ENCODE peak calls at places on chromosomes 6 and 20, in six cellular contexts. One of them, this sample, is unnamed.

GRCh38 chr6:66128238-66128637 is 421.2 kb upstream of the EYS start:
- DNase-seq in tibial nerve: no peak
- DNase-seq in AG04450: no peak
- DNase-seq in SK-N-SH: no peak
- DNase-seq in mammary epithelial cell: no peak
- DNase-seq in gastrocnemius medialis: no peak
- DNase-seq in this sample: no peak

GRCh38 chr20:63651942-63652191 is 1.4 kb downstream of the STMN3 start:
- DNase-seq in tibial nerve: no peak
- DNase-seq in AG04450: no peak
- DNase-seq in SK-N-SH: peak; percentile 51
- DNase-seq in mammary epithelial cell: no peak
- DNase-seq in gastrocnemius medialis: no peak
- DNase-seq in this sample: no peak

GRCh38 chr20:51204794-51205193 is 181.9 kb upstream of the KCNG1 start:
- DNase-seq in tibial nerve: no peak
- DNase-seq in AG04450: no peak
- DNase-seq in SK-N-SH: peak; percentile 55
- DNase-seq in mammary epithelial cell: no peak
- DNase-seq in gastrocnemius medialis: no peak
- DNase-seq in this sample: no peak

GRCh38 chr6:15882915-15883314 is 220.1 kb upstream of the DTNBP1 start:
- DNase-seq in tibial nerve: no peak
- DNase-seq in AG04450: no peak
- DNase-seq in SK-N-SH: peak; percentile 52
- DNase-seq in mammary epithelial cell: no peak
- DNase-seq in gastrocnemius medialis: no peak
- DNase-seq in this sample: no peak

GRCh38 chr20:16205505-16205904 is 367.7 kb downstream of the KIF16B start:
- DNase-seq in tibial nerve: no peak
- DNase-seq in AG04450: no peak
- DNase-seq in SK-N-SH: no peak
- DNase-seq in mammary epithelial cell: no peak
- DNase-seq in gastrocnemius medialis: no peak
- DNase-seq in this sample: no peak

GRCh38 chr20:11499235-11499634 is 418.5 kb upstream of the BTBD3 start:
- DNase-seq in tibial nerve: no peak
- DNase-seq in AG04450: no peak
- DNase-seq in SK-N-SH: no peak
- DNase-seq in mammary epithelial cell: no peak
- DNase-seq in gastrocnemius medialis: no peak
- DNase-seq in this sample: no peak

GRCh38 chr20:46767127-46767761 is 57.8 kb downstream of the SLC2A10 start:
- DNase-seq in tibial nerve: no peak
- DNase-seq in AG04450: no peak
- DNase-seq in SK-N-SH: peak; percentile 43
- DNase-seq in mammary epithelial cell: peak; percentile 36
- DNase-seq in gastrocnemius medialis: no peak
- DNase-seq in this sample: no peak

GRCh38 chr20:37849169-37849568 is 53.8 kb upstream of the VSTM2L start:
- DNase-seq in tibial nerve: no peak
- DNase-seq in AG04450: no peak
- DNase-seq in SK-N-SH: no peak
- DNase-seq in mammary epithelial cell: no peak
- DNase-seq in gastrocnemius medialis: no peak
- DNase-seq in this sample: no peak

GRCh38 chr20:57450419-57450818 is 59.2 kb downstream of the RBM38 start:
- DNase-seq in tibial nerve: no peak
- DNase-seq in AG04450: no peak
- DNase-seq in SK-N-SH: peak; percentile 92
- DNase-seq in mammary epithelial cell: no peak
- DNase-seq in gastrocnemius medialis: no peak
- DNase-seq in this sample: peak; percentile 89

GRCh38 chr6:157029980-157030690 is 253.0 kb downstream of the ARID1B start:
- DNase-seq in tibial nerve: no peak
- DNase-seq in AG04450: no peak
- DNase-seq in SK-N-SH: no peak
- DNase-seq in mammary epithelial cell: peak; percentile 90
- DNase-seq in gastrocnemius medialis: no peak
- DNase-seq in this sample: no peak

GRCh38 chr20:47576516-47577033 is 74.9 kb downstream of the NCOA3 start:
- DNase-seq in tibial nerve: no peak
- DNase-seq in AG04450: peak; percentile 65
- DNase-seq in SK-N-SH: peak; percentile 72
- DNase-seq in mammary epithelial cell: peak; percentile 78
- DNase-seq in gastrocnemius medialis: no peak
- DNase-seq in this sample: peak; percentile 71

GRCh38 chr20:1861996-1862664 is 33.1 kb upstream of the SIRPA start:
- DNase-seq in tibial nerve: no peak
- DNase-seq in AG04450: no peak
- DNase-seq in SK-N-SH: no peak
- DNase-seq in mammary epithelial cell: no peak
- DNase-seq in gastrocnemius medialis: no peak
- DNase-seq in this sample: no peak

GRCh38 chr6:135665935-135666334 is 168.4 kb upstream of the AHI1 start:
- DNase-seq in tibial nerve: no peak
- DNase-seq in AG04450: no peak
- DNase-seq in SK-N-SH: no peak
- DNase-seq in mammary epithelial cell: peak; percentile 20
- DNase-seq in gastrocnemius medialis: no peak
- DNase-seq in this sample: no peak

GRCh38 chr6:11429577-11429976 is 108.0 kb upstream of the TMEM170B start:
- DNase-seq in tibial nerve: no peak
- DNase-seq in AG04450: no peak
- DNase-seq in SK-N-SH: no peak
- DNase-seq in mammary epithelial cell: no peak
- DNase-seq in gastrocnemius medialis: no peak
- DNase-seq in this sample: no peak

GRCh38 chr6:158711264-158711663 is 61.4 kb downstream of the SYTL3 start:
- DNase-seq in tibial nerve: no peak
- DNase-seq in AG04450: peak; percentile 86
- DNase-seq in SK-N-SH: no peak
- DNase-seq in mammary epithelial cell: no peak
- DNase-seq in gastrocnemius medialis: no peak
- DNase-seq in this sample: no peak

GRCh38 chr6:131782764-131783163 is 25.1 kb upstream of the ENPP1 start:
- DNase-seq in tibial nerve: no peak
- DNase-seq in AG04450: no peak
- DNase-seq in SK-N-SH: no peak
- DNase-seq in mammary epithelial cell: no peak
- DNase-seq in gastrocnemius medialis: no peak
- DNase-seq in this sample: no peak

GRCh38 chr20:17391108-17391771 is 139.9 kb downstream of the BFSP1 start:
- DNase-seq in tibial nerve: no peak
- DNase-seq in AG04450: no peak
- DNase-seq in SK-N-SH: no peak
- DNase-seq in mammary epithelial cell: no peak
- DNase-seq in gastrocnemius medialis: no peak
- DNase-seq in this sample: no peak

GRCh38 chr6:109379706-109380105 is 2.6 kb downstream of the CD164 start:
- DNase-seq in tibial nerve: no peak
- DNase-seq in AG04450: no peak
- DNase-seq in SK-N-SH: no peak
- DNase-seq in mammary epithelial cell: no peak
- DNase-seq in gastrocnemius medialis: no peak
- DNase-seq in this sample: no peak

GRCh38 chr6:148925701-148926100 is 178.9 kb downstream of the UST start:
- DNase-seq in tibial nerve: no peak
- DNase-seq in AG04450: no peak
- DNase-seq in SK-N-SH: no peak
- DNase-seq in mammary epithelial cell: no peak
- DNase-seq in gastrocnemius medialis: no peak
- DNase-seq in this sample: no peak

GRCh38 chr6:166514196-166514595 is 72.3 kb downstream of the RAMACL start:
- DNase-seq in tibial nerve: no peak
- DNase-seq in AG04450: no peak
- DNase-seq in SK-N-SH: no peak
- DNase-seq in mammary epithelial cell: no peak
- DNase-seq in gastrocnemius medialis: no peak
- DNase-seq in this sample: no peak
- TF ChIP-seq CTCF in tibial nerve: no peak
- TF ChIP-seq CTCF in AG04450: no peak
- TF ChIP-seq CTCF in SK-N-SH: no peak
- TF ChIP-seq CTCF in mammary epithelial cell: peak; percentile 14
- TF ChIP-seq CTCF in gastrocnemius medialis: no peak
- TF ChIP-seq CTCF in this sample: no peak

DNA sequence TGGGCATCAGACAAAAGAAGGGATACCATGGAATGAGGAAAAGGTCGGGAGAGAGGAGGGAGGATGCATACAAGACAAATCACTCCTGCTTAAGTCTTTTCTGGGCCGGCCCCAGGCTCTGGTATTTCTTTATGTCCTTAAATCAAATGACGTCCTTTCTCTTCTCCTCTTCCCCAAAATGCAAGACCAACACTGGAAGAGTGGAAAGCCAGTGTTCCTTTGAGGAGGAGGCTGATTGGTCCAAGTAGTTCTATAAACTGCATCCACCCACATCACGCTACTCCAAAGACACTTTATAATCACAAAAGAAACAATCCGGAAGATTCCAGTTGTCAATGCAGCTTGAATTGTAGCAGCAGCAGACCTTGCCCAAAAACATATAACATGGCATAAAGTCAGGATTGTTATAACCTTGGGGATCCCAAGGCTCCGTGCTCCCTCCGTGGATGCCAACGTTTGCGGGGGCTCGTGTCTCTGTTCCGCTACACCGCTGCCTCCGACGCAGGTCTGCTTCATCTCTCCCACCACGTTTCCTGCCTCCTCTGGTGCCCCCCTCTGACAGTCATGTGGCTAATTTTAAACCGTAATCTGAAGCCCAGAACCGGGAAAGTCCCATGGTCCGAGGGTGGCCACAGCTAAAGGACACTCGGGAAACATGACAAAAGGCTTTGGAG is 47.1 kb downstream of the MCUR1 start:
- DNase-seq in tibial nerve: peak; percentile 23
- DNase-seq in AG04450: no peak
- DNase-seq in SK-N-SH: peak; percentile 36
- DNase-seq in mammary epithelial cell: no peak
- DNase-seq in gastrocnemius medialis: peak; percentile 43
- DNase-seq in this sample: peak; percentile 84
- H3K9me3 ChIP-seq in tibial nerve: no peaks in the 10 kb centered on the region
- H3K9me3 ChIP-seq in AG04450: peaks cover 15% of the 10 kb centered on the region
- H3K9me3 ChIP-seq in SK-N-SH: no peaks in the 10 kb centered on the region
- H3K9me3 ChIP-seq in mammary epithelial cell: no peaks in the 10 kb centered on the region
- H3K9me3 ChIP-seq in gastrocnemius medialis: no peaks in the 10 kb centered on the region
- H3K9me3 ChIP-seq in this sample: no peaks in the 10 kb centered on the region

GRCh38 chr20:34374209-34374749 is 11.2 kb downstream of the ITCH start:
- DNase-seq in tibial nerve: no peak
- DNase-seq in AG04450: no peak
- DNase-seq in SK-N-SH: no peak
- DNase-seq in mammary epithelial cell: no peak
- DNase-seq in gastrocnemius medialis: no peak
- DNase-seq in this sample: no peak

GRCh38 chr20:34375977-34376430 is 12.9 kb downstream of the ITCH start:
- DNase-seq in tibial nerve: no peak
- DNase-seq in AG04450: no peak
- DNase-seq in SK-N-SH: no peak
- DNase-seq in mammary epithelial cell: no peak
- DNase-seq in gastrocnemius medialis: no peak
- DNase-seq in this sample: no peak

DNA sequence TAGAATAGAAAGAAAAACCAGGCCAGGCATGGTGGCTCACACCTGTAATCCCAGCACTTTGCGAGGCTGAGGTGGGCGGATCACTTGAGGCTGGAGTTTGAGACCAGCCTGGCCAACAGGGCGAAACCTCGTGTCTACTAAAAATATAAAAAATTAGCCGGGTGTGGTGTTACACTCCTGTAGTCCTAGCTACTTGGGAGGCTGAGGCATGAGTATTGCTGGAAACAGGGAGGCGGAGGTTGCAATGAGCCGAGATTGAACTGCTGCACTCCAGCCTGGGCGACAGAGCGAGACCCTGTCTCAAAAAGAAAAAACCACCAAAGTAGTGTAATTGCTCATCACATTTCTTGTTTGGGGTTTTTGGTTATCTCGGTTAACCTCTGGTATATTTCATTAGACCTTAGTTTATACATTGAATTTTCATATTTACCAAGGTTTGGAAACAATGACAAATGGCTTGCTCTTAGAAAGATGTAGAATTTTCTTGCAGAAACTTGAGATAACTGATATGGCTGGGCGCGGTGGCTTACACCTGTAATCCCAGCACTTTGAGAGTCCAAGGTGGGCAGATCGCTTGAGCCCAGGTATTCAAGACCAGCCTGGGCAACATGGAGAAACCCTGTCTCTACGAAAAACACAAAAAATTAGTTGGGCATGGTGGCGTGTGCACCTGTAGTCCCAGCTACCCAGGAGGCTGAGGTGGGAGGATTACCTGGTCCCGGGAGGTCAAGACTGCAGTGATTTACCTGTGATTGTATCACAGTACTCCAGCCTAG is 14.2 kb downstream of the ITCH start:
- DNase-seq in tibial nerve: no peak
- DNase-seq in AG04450: no peak
- DNase-seq in SK-N-SH: no peak
- DNase-seq in mammary epithelial cell: no peak
- DNase-seq in gastrocnemius medialis: no peak
- DNase-seq in this sample: no peak
- TF ChIP-seq CTCF in tibial nerve: no peak
- TF ChIP-seq CTCF in AG04450: no peak
- TF ChIP-seq CTCF in SK-N-SH: no peak
- TF ChIP-seq CTCF in mammary epithelial cell: no peak
- TF ChIP-seq CTCF in gastrocnemius medialis: no peak
- TF ChIP-seq CTCF in this sample: no peak

GRCh38 chr20:59667131-59667530 is 62.8 kb downstream of the PHACTR3 start:
- DNase-seq in tibial nerve: no peak
- DNase-seq in AG04450: no peak
- DNase-seq in SK-N-SH: no peak
- DNase-seq in mammary epithelial cell: no peak
- DNase-seq in gastrocnemius medialis: no peak
- DNase-seq in this sample: no peak

GRCh38 chr20:59665656-59666555 is 61.6 kb downstream of the PHACTR3 start:
- DNase-seq in tibial nerve: no peak
- DNase-seq in AG04450: no peak
- DNase-seq in SK-N-SH: no peak
- DNase-seq in mammary epithelial cell: no peak
- DNase-seq in gastrocnemius medialis: no peak
- DNase-seq in this sample: no peak

GRCh38 chr20:59667981-59668515 is 63.7 kb downstream of the PHACTR3 start:
- DNase-seq in tibial nerve: no peak
- DNase-seq in AG04450: no peak
- DNase-seq in SK-N-SH: no peak
- DNase-seq in mammary epithelial cell: no peak
- DNase-seq in gastrocnemius medialis: no peak
- DNase-seq in this sample: no peak

GRCh38 chr20:59664389-59665055 is 60.2 kb downstream of the PHACTR3 start:
- DNase-seq in tibial nerve: no peak
- DNase-seq in AG04450: no peak
- DNase-seq in SK-N-SH: no peak
- DNase-seq in mammary epithelial cell: no peak
- DNase-seq in gastrocnemius medialis: no peak
- DNase-seq in this sample: no peak

DNA sequence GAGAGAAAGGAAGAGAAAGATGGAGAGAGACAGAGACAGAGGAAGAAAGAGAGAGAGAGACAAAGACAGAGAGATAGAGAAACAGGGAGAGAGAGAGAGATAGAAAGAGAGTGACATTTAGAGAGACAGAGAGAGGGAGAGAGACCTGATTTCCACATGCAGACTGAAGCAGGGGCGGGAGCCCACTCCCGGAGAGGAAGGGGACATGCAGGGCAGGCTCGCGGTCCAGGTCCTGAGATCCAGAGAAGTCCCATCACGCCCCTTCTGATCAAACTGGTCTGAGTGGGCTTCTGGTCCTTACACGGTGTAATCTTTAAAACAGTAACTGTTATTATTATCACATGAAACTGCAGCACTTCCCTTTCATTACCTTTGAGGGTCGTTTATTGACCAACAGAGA is 62.2 kb downstream of the PHACTR3 start:
- DNase-seq in tibial nerve: no peak
- DNase-seq in AG04450: no peak
- DNase-seq in SK-N-SH: no peak
- DNase-seq in mammary epithelial cell: no peak
- DNase-seq in gastrocnemius medialis: no peak
- DNase-seq in this sample: no peak
- H3K9me3 ChIP-seq in tibial nerve: no peaks in the 10 kb centered on the region
- H3K9me3 ChIP-seq in AG04450: peaks cover 27% of the 10 kb centered on the region
- H3K9me3 ChIP-seq in SK-N-SH: no peaks in the 10 kb centered on the region
- H3K9me3 ChIP-seq in mammary epithelial cell: no peaks in the 10 kb centered on the region
- H3K9me3 ChIP-seq in gastrocnemius medialis: no peaks in the 10 kb centered on the region
- H3K9me3 ChIP-seq in this sample: no peaks in the 10 kb centered on the region